ENCODE peak calls at places on chromosomes 13 and 19, in four cellular contexts. K is CD4-positive, alpha-beta T cell; Q is lung; G is IMR-90. N is an unnamed sample.

GRCh38 chr19:14375582-14376291 is 5.5 kb upstream of the ADGRE5 start:
- DNase-seq in Q (no peak), G (peak), K (no peak), N (no peak)

GRCh38 chr19:45037393-45038169 is 1.3 kb upstream of the CLASRP start:
- DNase-seq in Q (no peak), G (no peak), K (no peak), N (no peak)

GRCh38 chr19:15318241-15318691 is 14.1 kb downstream of the BRD4 start:
- DNase-seq in K (no peak), Q (no peak), G (peak), N (no peak)

GRCh38 chr19:28883241-28883693 is 329.7 kb downstream of the UQCRFS1 start:
- DNase-seq in K (no peak), G (peak), Q (no peak), N (no peak)

GRCh38 chr13:63910406-63910957 is 2494.8 kb upstream of the PCDH20 start:
- DNase-seq in K (no peak), G (peak), Q (no peak), N (no peak)

GRCh38 chr19:15759962-15760565 is 22.3 kb downstream of the OR10H3 start:
- DNase-seq in Q (no peak), G (no peak), K (no peak), N (no peak)

GRCh38 chr19:35216833-35217707 is 11.5 kb downstream of the FAM187B start:
- DNase-seq in K (peak), Q (no peak), G (no peak), N (no peak)

GRCh38 chr13:28659611-28659970 is 661 bp downstream of the POMP start:
- DNase-seq in Q (no peak), G (peak), K (no peak), N (no peak)

GRCh38 chr19:54297759-54298305 is 15.1 kb downstream of the LILRA5 start:
- DNase-seq in K (no peak), Q (no peak), G (no peak), N (no peak)

GRCh38 chr13:40187324-40187795 is 479.1 kb downstream of the FOXO1 start:
- DNase-seq in G (no peak), Q (no peak), K (peak), N (no peak)

GRCh38 chr13:76336889-76337844 is 549.0 kb downstream of the KCTD12 start:
- DNase-seq in G (no peak), K (no peak), Q (no peak), N (no peak)

GRCh38 chr19:2135474-2136402 is 15.6 kb downstream of the AP3D1 start:
- DNase-seq in Q (no peak), G (no peak), K (no peak), N (no peak)

GRCh38 chr13:110850840-110851239 is 64.0 kb downstream of the ANKRD10 start:
- DNase-seq in K (no peak), Q (no peak), G (no peak), N (no peak)

GRCh38 chr13:35714096-35714495 is 237.6 kb upstream of the MAB21L1 start:
- DNase-seq in G (no peak), Q (no peak), K (no peak), N (no peak)

GRCh38 chr13:35164324-35164932 is 222.4 kb downstream of the NBEA start:
- DNase-seq in K (no peak), G (peak), Q (no peak), N (no peak)

GRCh38 chr13:103762523-103762922 is 696.3 kb upstream of the SLC10A2 start:
- DNase-seq in K (no peak), G (no peak), Q (no peak), N (no peak)

GRCh38 chr13:31982540-31982939 is 49.0 kb upstream of the FRY start:
- DNase-seq in G (peak), Q (peak), K (no peak), N (no peak)

GRCh38 chr13:43664700-43665191 is 122.0 kb downstream of the ENOX1 start:
- DNase-seq in G (peak), K (no peak), Q (no peak), N (no peak)

GRCh38 chr13:103803349-103803748 is 737.1 kb upstream of the SLC10A2 start:
- DNase-seq in K (no peak), Q (no peak), G (no peak), N (no peak)

GRCh38 chr19:47483800-47484690 is at the start of gene KPTN:
- DNase-seq in K (peak), G (peak), Q (peak), N (peak)

DNA sequence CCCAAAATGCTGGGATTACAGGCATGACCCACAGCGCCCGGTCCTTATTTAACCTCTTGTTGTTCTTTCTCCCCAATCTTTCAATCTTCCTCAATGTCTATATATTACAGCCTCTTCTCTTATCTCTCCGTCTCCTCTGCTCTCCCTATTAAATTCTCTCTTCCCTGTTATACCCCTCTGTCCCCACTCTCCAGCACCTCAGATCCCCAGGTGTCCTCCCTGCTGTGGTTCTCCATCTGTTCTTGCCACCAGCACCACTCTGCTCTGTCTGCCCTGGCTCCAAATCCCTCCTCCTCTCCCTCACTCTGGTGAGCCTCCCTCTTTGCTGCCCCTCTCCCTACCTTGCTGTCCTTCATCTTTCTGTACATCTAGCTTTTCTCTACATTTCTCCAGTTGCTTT is 1.1 kb downstream of the ZNF600 start:
- DNase-seq in G (no peak), Q (no peak), K (no peak), N (no peak)
- H3K27ac ChIP-seq in G (no peak), Q (no peak), K (no peak), N (peak)

GRCh38 chr19:6533746-6534418 is 3.1 kb downstream of the TNFSF9 start:
- DNase-seq in Q (no peak), G (no peak), K (no peak), N (no peak)

GRCh38 chr19:6534451-6535093 is 3.7 kb downstream of the TNFSF9 start:
- DNase-seq in G (no peak), Q (no peak), K (no peak), N (no peak)

GRCh38 chr19:6533000-6533328 is 2.1 kb downstream of the TNFSF9 start:
- DNase-seq in G (no peak), Q (no peak), K (no peak), N (no peak)

GRCh38 chr19:6535558-6536137 is 4.8 kb downstream of the TNFSF9 start:
- DNase-seq in Q (no peak), K (no peak), G (no peak), N (no peak)

DNA sequence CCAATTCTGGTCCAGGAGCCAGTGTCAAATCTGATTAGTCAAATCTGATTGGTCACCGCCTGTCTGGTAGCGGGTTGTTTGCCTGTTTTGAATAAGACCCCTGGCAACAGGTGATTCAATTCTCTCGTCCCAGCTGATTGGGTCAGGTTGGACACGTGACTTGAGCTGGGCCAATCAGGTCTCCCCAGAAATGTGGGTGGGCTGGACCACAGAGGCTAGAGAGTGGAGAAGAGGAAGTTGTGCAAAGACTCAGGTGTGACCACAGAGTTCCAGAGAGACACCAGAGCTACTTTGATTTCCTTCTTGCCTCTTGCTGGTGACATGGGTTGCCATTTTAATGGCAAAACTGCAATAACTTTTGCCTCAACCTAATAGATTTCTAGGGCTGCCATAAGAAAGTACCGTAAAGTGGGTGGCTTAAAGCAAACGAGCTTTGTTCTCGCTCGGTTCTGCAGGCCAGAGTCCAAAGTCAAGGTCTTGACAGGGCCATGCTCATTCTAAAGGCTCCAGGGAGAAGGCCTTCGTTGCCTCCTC is 5.4 kb downstream of the TNFSF9 start:
- DNase-seq in K (peak), G (no peak), Q (peak), N (peak)
- H3K27ac ChIP-seq in K (no peak), G (no peak), Q (no peak), N (no peak)

DNA sequence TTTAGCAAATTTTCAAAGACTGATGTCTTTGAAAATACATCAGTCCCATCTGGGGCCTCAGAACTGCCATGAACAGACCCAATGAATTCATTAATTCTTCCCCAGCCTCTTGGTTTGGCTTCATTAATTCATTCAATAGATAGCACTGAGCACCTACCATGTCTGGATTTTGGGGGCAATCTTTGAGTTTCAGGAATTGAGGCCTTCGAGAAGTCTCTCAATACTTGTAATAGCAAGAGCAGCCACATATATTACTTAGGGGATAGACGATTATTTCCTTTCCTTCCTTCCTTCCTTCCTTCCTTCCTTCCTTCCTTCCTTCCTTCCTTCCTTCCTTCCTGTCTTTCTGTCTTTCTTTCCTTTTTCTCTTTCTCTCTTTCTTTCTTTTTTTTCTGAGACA is 64.8 kb downstream of the ALOX5AP start:
- DNase-seq in Q (no peak), K (no peak), G (no peak), N (no peak)
- H3K27ac ChIP-seq in Q (no peak), K (no peak), G (no peak), N (no peak)

DNA sequence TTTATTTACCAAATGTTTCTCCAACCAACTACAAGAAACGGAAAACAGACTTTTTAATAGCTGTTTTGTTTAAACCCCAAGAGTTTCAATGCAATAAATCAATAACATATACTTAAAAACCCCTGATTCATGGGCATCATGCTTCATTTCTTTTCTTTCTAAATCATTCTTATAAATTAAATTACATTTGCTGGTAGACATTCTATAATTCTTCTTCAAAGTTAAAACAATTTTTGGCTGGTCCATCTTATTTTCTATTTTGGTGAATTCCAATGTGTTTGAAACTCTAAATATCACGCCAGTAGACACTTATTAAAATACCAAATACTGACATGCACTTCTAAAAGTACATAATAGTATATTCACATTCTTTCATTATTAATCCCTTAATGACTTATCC is 408.6 kb downstream of the LIG4 start:
- DNase-seq in G (no peak), K (no peak), Q (no peak), N (no peak)
- H3K27ac ChIP-seq in G (no peak), K (no peak), Q (no peak), N (no peak)

DNA sequence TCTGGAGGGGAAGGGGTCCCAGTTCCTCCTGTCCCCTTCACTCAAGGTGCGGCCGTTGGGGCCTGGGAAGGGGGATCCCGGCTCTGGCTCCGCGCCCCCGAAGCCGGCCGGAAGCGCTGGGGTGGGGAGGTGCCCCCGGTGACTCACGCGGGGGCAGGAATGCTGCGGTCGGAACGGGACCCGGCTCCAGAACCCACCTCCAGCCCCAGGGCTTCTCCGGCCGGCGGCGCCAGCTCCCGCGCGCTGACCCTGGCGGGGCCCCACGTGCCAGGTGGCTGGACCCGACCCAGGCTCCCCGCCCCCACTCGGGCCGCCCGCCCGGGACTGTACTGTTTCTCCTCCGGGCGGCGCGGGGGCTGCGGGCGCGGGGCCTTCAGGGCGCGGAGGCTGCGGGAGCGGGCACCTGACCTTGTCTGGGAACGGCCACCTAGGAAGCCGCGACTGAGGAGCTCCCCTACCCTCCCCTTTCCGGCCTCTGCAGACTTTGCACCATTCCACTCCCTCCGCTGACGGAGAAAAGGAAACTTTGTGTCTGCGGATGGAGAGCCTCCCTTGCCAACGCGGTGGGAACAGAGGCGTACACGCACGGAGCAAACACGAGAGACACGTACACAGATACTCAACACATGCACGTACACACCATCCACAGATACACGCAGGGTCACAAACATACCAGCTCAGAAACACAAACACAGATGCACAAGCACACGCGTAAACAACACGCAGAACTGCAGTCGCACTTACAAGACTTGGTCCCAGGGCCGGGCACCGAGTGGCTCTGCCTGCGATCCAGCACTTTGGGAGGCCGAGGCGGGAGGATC is 7.2 kb downstream of the AXL start:
- DNase-seq in G (peak), Q (peak), K (peak), N (no peak)
- H3K27ac ChIP-seq in G (peak), Q (peak), K (no peak), N (peak)

DNA sequence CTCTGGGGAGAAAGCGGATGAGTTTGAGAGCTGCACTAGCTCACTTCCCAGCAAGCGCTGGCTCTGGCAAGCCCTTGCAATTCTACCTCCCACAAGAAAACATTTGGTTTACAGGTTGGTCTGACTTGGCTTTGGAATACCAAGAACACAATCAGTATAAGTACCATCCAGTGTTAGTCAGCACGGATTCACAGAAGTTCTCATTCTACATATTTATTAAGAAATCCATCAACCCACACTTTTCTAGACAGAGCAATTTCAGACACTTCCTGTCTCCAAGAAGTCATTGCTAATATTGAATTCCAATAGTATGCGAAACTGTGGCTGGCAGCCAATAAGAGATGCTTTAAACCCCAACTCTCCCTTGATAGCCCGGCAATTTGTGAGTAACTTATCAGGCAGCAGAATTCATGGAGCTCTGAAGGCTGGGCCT is 59.5 kb upstream of the WASF3 start:
- DNase-seq in K (no peak), G (peak), Q (no peak), N (no peak)
- H3K27ac ChIP-seq in K (no peak), G (no peak), Q (no peak), N (no peak)

DNA sequence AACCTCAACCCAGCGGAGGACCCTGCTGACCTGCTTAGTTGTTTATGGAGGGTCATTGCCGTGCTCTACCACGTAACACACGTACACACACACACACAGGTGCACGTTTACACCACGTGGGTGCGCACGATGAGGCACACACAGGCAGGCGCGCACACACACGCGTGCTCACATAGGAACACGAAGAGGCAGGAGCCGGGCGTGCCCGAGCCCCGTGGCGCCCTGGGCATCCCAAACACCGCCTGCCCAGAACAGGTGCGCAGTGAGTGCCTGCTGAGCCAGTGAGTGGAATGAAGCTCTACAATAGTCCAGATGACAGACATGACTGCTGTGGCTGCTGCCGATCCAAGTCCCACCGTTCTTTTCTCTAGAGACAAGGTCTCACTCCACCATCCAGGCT is 11.2 kb upstream of the MADCAM1 start:
- DNase-seq in Q (no peak), G (no peak), K (no peak), N (no peak)
- H3K27ac ChIP-seq in Q (no peak), G (no peak), K (no peak), N (no peak)

DNA sequence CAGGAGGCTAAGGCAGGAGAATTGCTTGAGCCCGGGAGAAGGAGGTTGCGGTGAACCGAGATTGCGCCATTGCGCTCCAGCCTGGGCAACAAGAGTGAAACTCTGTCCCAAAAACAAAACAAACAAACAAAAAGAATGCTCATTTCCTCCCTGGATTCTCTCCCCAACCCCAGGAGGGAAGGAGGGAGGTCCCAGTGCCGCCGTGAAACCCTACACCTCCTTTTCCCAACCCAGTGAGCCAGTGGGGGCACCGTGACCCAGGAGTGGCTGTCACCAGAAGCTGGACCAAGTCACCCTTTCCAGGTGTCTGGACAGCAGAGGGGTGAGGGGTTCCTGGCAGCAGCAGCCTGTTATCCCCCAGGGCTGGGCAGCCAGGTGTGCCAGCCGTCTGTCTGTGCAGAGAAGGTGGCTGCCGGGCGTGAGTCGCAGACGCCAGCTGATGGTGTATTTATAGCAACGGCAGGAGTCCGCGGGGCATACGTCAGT is 23.5 kb downstream of the NFIC start:
- DNase-seq in K (no peak), Q (no peak), G (peak), N (no peak)
- H3K27ac ChIP-seq in K (no peak), Q (peak), G (no peak), N (peak)

DNA sequence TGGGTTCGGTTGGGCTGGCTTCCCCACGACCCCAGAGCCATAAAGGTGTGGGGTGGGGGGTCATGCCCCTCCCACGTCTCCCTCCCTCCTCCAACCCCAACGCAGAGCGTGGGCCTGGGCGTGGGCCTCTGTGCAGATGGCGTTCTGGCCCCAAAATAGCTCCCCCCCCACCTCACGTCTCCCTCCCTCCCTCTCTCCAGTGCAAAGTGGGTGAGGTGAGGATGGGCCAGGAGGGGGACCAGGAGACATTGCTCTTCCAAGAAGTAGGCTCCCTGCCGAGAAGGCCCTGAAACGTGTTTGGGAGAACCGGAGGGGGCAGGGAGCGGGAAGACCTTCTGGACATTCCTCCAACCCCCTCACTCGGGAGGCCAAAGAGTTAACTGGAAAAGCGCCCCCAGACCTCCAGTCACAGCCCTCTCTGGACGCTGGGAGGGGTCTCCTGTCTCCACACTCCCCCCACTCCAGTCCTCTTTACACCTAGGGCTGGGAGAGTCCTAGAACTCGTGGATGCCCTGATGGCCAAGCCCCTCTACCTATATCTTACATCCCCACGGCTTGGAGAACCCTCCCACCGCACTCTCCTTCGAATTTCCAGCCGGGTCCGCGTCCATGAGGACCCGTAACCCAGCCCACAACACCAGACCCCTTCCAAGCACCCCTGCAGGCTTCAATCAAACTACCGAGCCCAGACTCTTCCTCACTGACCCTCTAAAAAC is 855 bp downstream of the UNC13A start:
- DNase-seq in K (no peak), G (no peak), Q (no peak), N (no peak)
- H3K27ac ChIP-seq in K (no peak), G (no peak), Q (no peak), N (no peak)

GRCh38 chr13:49418206-49418605 is 25.7 kb downstream of the CAB39L start:
- DNase-seq in K (no peak), Q (no peak), G (no peak), N (no peak)

GRCh38 chr13:49421391-49421790 is 22.5 kb downstream of the CAB39L start:
- DNase-seq in K (peak), Q (no peak), G (no peak), N (no peak)

DNA sequence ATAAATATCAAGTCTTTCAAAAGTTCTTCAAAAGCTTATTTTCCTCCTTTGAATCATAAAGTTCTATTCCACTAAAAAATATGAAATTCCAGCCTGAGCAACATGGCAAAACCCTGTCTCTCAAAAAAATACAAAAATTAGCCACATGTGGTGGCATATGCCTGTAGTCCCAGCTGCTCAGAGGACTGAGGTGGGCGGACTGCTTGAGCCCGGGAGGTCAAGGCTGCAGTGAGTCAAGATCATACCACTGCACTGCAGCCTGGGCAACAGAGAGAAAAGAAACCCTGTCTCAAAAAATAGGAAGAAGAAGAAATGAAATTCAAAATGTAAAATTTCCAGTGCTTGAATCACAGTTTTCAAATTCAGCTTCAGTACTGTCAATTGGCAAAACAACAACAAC is 24.6 kb downstream of the CAB39L start:
- DNase-seq in G (peak), K (no peak), Q (no peak), N (no peak)
- H3K27ac ChIP-seq in G (no peak), K (no peak), Q (no peak), N (no peak)